ENCODE peak calls at places on chromosomes 2 and 18, in seven cellular contexts. E is stimulated activated CD8-positive, alpha-beta memory T cell treated with anti-CD3 and anti-CD28 coated beads, Interleukin-15, amount 100 ng/mL, for 24 hours; C is GM12892; N is nephron progenitor cell; X is endothelial cell; K is NCI-H146; L is mucosa of gallbladder. B is an unnamed sample.

GRCh38 chr2:152421521-152422367 is 86.8 kb downstream of the FMNL2 start:
- DNase-seq in E (no peak), C (no peak), N (no peak), X (no peak), K (no peak), L (peak), B (no peak)

GRCh38 chr2:127695491-127696472 is 5.5 kb upstream of the SFT2D3 start:
- DNase-seq in E (no peak), C (no peak), N (peak), X (peak), K (no peak), L (peak), B (peak)

GRCh38 chr2:135021618-135022017 is 25.6 kb downstream of the MAP3K19 start:
- DNase-seq in E (no peak), C (no peak), N (no peak), X (no peak), K (no peak), L (no peak), B (no peak)

GRCh38 chr18:8982416-8983183 is 119.9 kb upstream of the NDUFV2 start:
- DNase-seq in E (no peak), C (no peak), N (no peak), X (peak), K (peak), L (peak), B (no peak)

GRCh38 chr2:226115102-226115831 is 684.4 kb downstream of the IRS1 start:
- DNase-seq in E (no peak), C (no peak), N (no peak), X (no peak), K (no peak), L (no peak), B (no peak)

GRCh38 chr2:9288233-9288632 is 81.6 kb downstream of the ASAP2 start:
- DNase-seq in E (no peak), C (no peak), N (no peak), X (no peak), K (no peak), L (no peak), B (no peak)

GRCh38 chr2:37350034-37350433 is 5.6 kb downstream of the QPCT start:
- DNase-seq in E (no peak), C (no peak), N (no peak), X (no peak), K (peak), L (no peak), B (no peak)

GRCh38 chr2:54419855-54420550 is 36.1 kb upstream of the SPTBN1 start:
- DNase-seq in E (no peak), C (no peak), N (no peak), X (no peak), K (no peak), L (no peak), B (no peak)

GRCh38 chr2:42138163-42139016 is 30.8 kb upstream of the EML4 start:
- DNase-seq in E (no peak), C (no peak), N (no peak), X (no peak), K (no peak), L (peak), B (no peak)

GRCh38 chr2:73772819-73773218 is 7.1 kb downstream of the DUSP11 start:
- DNase-seq in E (no peak), C (no peak), N (no peak), X (no peak), K (no peak), L (no peak), B (no peak)

GRCh38 chr2:127410871-127411396 is 7.3 kb upstream of the PROC start:
- DNase-seq in E (no peak), C (no peak), N (no peak), X (no peak), K (no peak), L (no peak), B (no peak)

GRCh38 chr2:217049931-217050330 is 190.1 kb upstream of the TNP1 start:
- DNase-seq in E (no peak), C (no peak), N (no peak), X (no peak), K (peak), L (no peak), B (no peak)

GRCh38 chr2:170245312-170245711 is 67.4 kb downstream of the MYO3B start:
- DNase-seq in E (no peak), C (no peak), N (no peak), X (no peak), K (no peak), L (no peak), B (no peak)

GRCh38 chr2:109613922-109614714 is at the start of the genes SEPTIN10 and SOWAHC:
- DNase-seq in E (peak), C (peak), N (peak), X (peak), K (peak), L (peak), B (peak)

GRCh38 chr2:232891621-232892071 is 21.6 kb downstream of the SNORC start:
- DNase-seq in E (no peak), C (peak), N (no peak), X (no peak), K (peak), L (no peak), B (no peak)

GRCh38 chr2:127044977-127045654 is 61.8 kb downstream of the BIN1 start:
- DNase-seq in E (no peak), C (no peak), N (no peak), X (no peak), K (no peak), L (no peak), B (no peak)

GRCh38 chr2:133885847-133886246 is 317.6 kb upstream of the NCKAP5 start:
- DNase-seq in E (no peak), C (no peak), N (no peak), X (no peak), K (no peak), L (peak), B (no peak)

GRCh38 chr2:239293450-239294430 is 107.1 kb downstream of the HDAC4 start:
- DNase-seq in E (no peak), C (no peak), N (no peak), X (no peak), K (no peak), L (no peak), B (no peak)

GRCh38 chr2:171712051-171712450 is 24.8 kb downstream of the DYNC1I2 start:
- DNase-seq in E (no peak), C (no peak), N (no peak), X (no peak), K (no peak), L (no peak), B (no peak)

GRCh38 chr18:71850602-71851001 is 693.5 kb downstream of the CBLN2 start:
- DNase-seq in E (no peak), C (no peak), N (no peak), X (no peak), K (no peak), L (no peak), B (no peak)

GRCh38 chr2:194128810-194129209 is 1528.2 kb upstream of the SLC39A10 start:
- DNase-seq in E (no peak), C (no peak), N (no peak), X (no peak), K (no peak), L (no peak), B (no peak)

GRCh38 chr18:48658721-48659120 is 119.9 kb downstream of the CTIF start:
- DNase-seq in E (no peak), C (no peak), N (no peak), X (no peak), K (no peak), L (no peak), B (no peak)

GRCh38 chr18:23033079-23033478 is 100.0 kb downstream of the RBBP8 start:
- DNase-seq in E (no peak), C (no peak), N (no peak), X (no peak), K (no peak), L (peak), B (no peak)

GRCh38 chr2:29747786-29748470 is 173.5 kb downstream of the ALK start:
- DNase-seq in E (no peak), C (no peak), N (no peak), X (no peak), K (no peak), L (no peak), B (no peak)